ENCODE peak calls at places on chromosomes 2 and 18, in eight cellular contexts. G, L, C, D, T, W, K and I are unnamed samples.

GRCh38 chr18:24595556-24595955 is 135.1 kb downstream of the HRH4 start:
- DNase-seq in G (no peak), L (no peak), C (no peak), D (no peak), T (no peak), W (no peak), K (no peak), I (no peak)

GRCh38 chr2:60148717-60149116 is 404.7 kb downstream of the BCL11A start:
- DNase-seq in G (no peak), L (no peak), C (no peak), D (no peak), T (no peak), W (no peak), K (no peak), I (no peak)

GRCh38 chr2:241391892-241392665 is 36.0 kb downstream of the FARP2 start:
- DNase-seq in G (no peak), L (peak), C (peak), D (peak), T (no peak), W (peak), K (no peak), I (no peak)

GRCh38 chr2:230944804-230945372 is 19.8 kb upstream of the GPR55 start:
- DNase-seq in G (no peak), L (no peak), C (peak), D (no peak), T (no peak), W (no peak), K (no peak), I (no peak)

GRCh38 chr18:79485788-79486355 is 90.1 kb downstream of the NFATC1 start:
- DNase-seq in G (peak), L (no peak), C (no peak), D (no peak), T (peak), W (no peak), K (no peak), I (peak)

GRCh38 chr18:12028040-12028628 is 46.8 kb downstream of the IMPA2 start:
- DNase-seq in G (no peak), L (no peak), C (no peak), D (peak), T (no peak), W (no peak), K (peak), I (no peak)

GRCh38 chr2:227228061-227228667 is 63.7 kb downstream of the COL4A3 start:
- DNase-seq in G (no peak), L (no peak), C (no peak), D (no peak), T (peak), W (no peak), K (no peak), I (peak)

GRCh38 chr2:66437055-66437454 is 2.1 kb downstream of the MEIS1 start:
- DNase-seq in G (no peak), L (no peak), C (no peak), D (no peak), T (peak), W (no peak), K (no peak), I (no peak)

GRCh38 chr18:74315464-74316256 is at the start of gene C18orf63:
- DNase-seq in G (no peak), L (no peak), C (no peak), D (no peak), T (no peak), W (no peak), K (no peak), I (no peak)

GRCh38 chr2:88024509-88024908 is 8.2 kb upstream of the RNU2-63P start:
- DNase-seq in G (no peak), L (peak), C (peak), D (no peak), T (no peak), W (no peak), K (no peak), I (no peak)

GRCh38 chr2:20400787-20401494 is 45.9 kb upstream of the RHOB start:
- DNase-seq in G (no peak), L (no peak), C (no peak), D (no peak), T (no peak), W (no peak), K (no peak), I (no peak)

GRCh38 chr2:230778350-230779140 is 65.9 kb downstream of the CAB39 start:
- DNase-seq in G (no peak), L (no peak), C (no peak), D (no peak), T (peak), W (no peak), K (no peak), I (peak)

GRCh38 chr18:3910507-3910906 is 460.5 kb downstream of the TGIF1 start:
- DNase-seq in G (no peak), L (no peak), C (no peak), D (no peak), T (peak), W (no peak), K (peak), I (no peak)

GRCh38 chr18:69617888-69618287 is 217.2 kb downstream of the DOK6 start:
- DNase-seq in G (peak), L (no peak), C (no peak), D (no peak), T (peak), W (no peak), K (no peak), I (peak)

GRCh38 chr2:10932345-10933151 is 20.8 kb downstream of the KCNF1 start:
- DNase-seq in G (no peak), L (no peak), C (no peak), D (no peak), T (no peak), W (no peak), K (no peak), I (no peak)

GRCh38 chr2:24489942-24490673 is 946 bp upstream of the NCOA1 start:
- DNase-seq in G (no peak), L (no peak), C (peak), D (no peak), T (peak), W (no peak), K (peak), I (no peak)

GRCh38 chr2:15800489-15801329 is 139.6 kb upstream of the MYCN start:
- DNase-seq in G (no peak), L (peak), C (peak), D (no peak), T (no peak), W (no peak), K (no peak), I (no peak)

GRCh38 chr2:154375625-154376020 is 322.9 kb upstream of the KCNJ3 start:
- DNase-seq in G (no peak), L (peak), C (peak), D (peak), T (peak), W (no peak), K (no peak), I (peak)

GRCh38 chr2:32095671-32096070 is 32.3 kb downstream of the SPAST start:
- DNase-seq in G (no peak), L (no peak), C (no peak), D (no peak), T (no peak), W (no peak), K (no peak), I (no peak)

GRCh38 chr2:85772019-85772745 is 18.4 kb downstream of the ATOH8 start:
- DNase-seq in G (peak), L (no peak), C (peak), D (no peak), T (peak), W (peak), K (peak), I (peak)

GRCh38 chr2:234483568-234484251 is 13.2 kb downstream of the ARL4C start:
- DNase-seq in G (no peak), L (no peak), C (peak), D (peak), T (no peak), W (no peak), K (no peak), I (no peak)

GRCh38 chr2:168357799-168358504 is 98.1 kb upstream of the CERS6 start:
- DNase-seq in G (no peak), L (no peak), C (no peak), D (no peak), T (no peak), W (no peak), K (no peak), I (no peak)

GRCh38 chr2:231228223-231228622 is 29.8 kb downstream of the ARMC9 start:
- DNase-seq in G (no peak), L (no peak), C (no peak), D (peak), T (no peak), W (no peak), K (no peak), I (no peak)

GRCh38 chr18:46338213-46338612 is 234.0 kb downstream of the HAUS1 start:
- DNase-seq in G (no peak), L (no peak), C (peak), D (no peak), T (no peak), W (no peak), K (no peak), I (no peak)

GRCh38 chr2:144701259-144701658 is 181.3 kb upstream of the ZEB2 start:
- DNase-seq in G (no peak), L (no peak), C (no peak), D (no peak), T (no peak), W (no peak), K (no peak), I (no peak)

GRCh38 chr2:127076924-127077323 is 30.0 kb downstream of the BIN1 start:
- DNase-seq in G (no peak), L (no peak), C (no peak), D (no peak), T (no peak), W (no peak), K (no peak), I (no peak)

GRCh38 chr2:11758639-11759038 is 12.2 kb downstream of the LPIN1 start:
- DNase-seq in G (no peak), L (no peak), C (no peak), D (no peak), T (no peak), W (no peak), K (no peak), I (no peak)

GRCh38 chr2:85235281-85235680 is 92.5 kb downstream of the TGOLN2 start:
- DNase-seq in G (no peak), L (no peak), C (no peak), D (no peak), T (no peak), W (no peak), K (no peak), I (no peak)

GRCh38 chr2:47262657-47263056 is 107.5 kb upstream of the STPG4 start:
- DNase-seq in G (no peak), L (no peak), C (no peak), D (no peak), T (no peak), W (no peak), K (no peak), I (no peak)

GRCh38 chr2:132547089-132547687 is 122.8 kb downstream of the LYPD1 start:
- DNase-seq in G (peak), L (peak), C (peak), D (peak), T (peak), W (peak), K (no peak), I (peak)

GRCh38 chr2:85071096-85071495 is 62.1 kb upstream of the TCF7L1 start:
- DNase-seq in G (no peak), L (no peak), C (no peak), D (no peak), T (peak), W (no peak), K (no peak), I (no peak)

GRCh38 chr2:95023222-95023597 is 2.3 kb upstream of the MAL start:
- DNase-seq in G (no peak), L (no peak), C (no peak), D (peak), T (no peak), W (no peak), K (no peak), I (no peak)

GRCh38 chr2:939936-940620 is 10.6 kb upstream of the SNTG2 start:
- DNase-seq in G (no peak), L (no peak), C (no peak), D (no peak), T (no peak), W (no peak), K (no peak), I (no peak)

GRCh38 chr2:70861774-70862644 is 26.4 kb upstream of the CD207 start:
- DNase-seq in G (peak), L (peak), C (peak), D (peak), T (peak), W (peak), K (peak), I (peak)

GRCh38 chr2:175626796-175627195 is 375.3 kb downstream of the LNPK start:
- DNase-seq in G (no peak), L (no peak), C (no peak), D (no peak), T (no peak), W (no peak), K (no peak), I (no peak)

GRCh38 chr2:236904389-236905263 is 181.1 kb upstream of the COPS8 start:
- DNase-seq in G (no peak), L (no peak), C (no peak), D (no peak), T (no peak), W (no peak), K (no peak), I (peak)

GRCh38 chr2:49225126-49225525 is 70.8 kb upstream of the FSHR start:
- DNase-seq in G (no peak), L (no peak), C (no peak), D (no peak), T (peak), W (no peak), K (no peak), I (no peak)

GRCh38 chr2:160407393-160408204 is 86.0 kb downstream of the RBMS1 start:
- DNase-seq in G (no peak), L (no peak), C (peak), D (peak), T (peak), W (peak), K (peak), I (no peak)

GRCh38 chr2:157334335-157334734 is 8.7 kb upstream of the ERMN start:
- DNase-seq in G (no peak), L (no peak), C (no peak), D (no peak), T (no peak), W (no peak), K (no peak), I (no peak)

GRCh38 chr2:69177063-69177771 is 164.2 kb downstream of the ANTXR1 start:
- DNase-seq in G (peak), L (peak), C (peak), D (no peak), T (peak), W (peak), K (peak), I (no peak)
- H3K4me3 ChIP-seq in G (peak), L (no peak), C (peak), D (no peak), T (no peak), W (peak), K (no peak), I (no peak)

DNA sequence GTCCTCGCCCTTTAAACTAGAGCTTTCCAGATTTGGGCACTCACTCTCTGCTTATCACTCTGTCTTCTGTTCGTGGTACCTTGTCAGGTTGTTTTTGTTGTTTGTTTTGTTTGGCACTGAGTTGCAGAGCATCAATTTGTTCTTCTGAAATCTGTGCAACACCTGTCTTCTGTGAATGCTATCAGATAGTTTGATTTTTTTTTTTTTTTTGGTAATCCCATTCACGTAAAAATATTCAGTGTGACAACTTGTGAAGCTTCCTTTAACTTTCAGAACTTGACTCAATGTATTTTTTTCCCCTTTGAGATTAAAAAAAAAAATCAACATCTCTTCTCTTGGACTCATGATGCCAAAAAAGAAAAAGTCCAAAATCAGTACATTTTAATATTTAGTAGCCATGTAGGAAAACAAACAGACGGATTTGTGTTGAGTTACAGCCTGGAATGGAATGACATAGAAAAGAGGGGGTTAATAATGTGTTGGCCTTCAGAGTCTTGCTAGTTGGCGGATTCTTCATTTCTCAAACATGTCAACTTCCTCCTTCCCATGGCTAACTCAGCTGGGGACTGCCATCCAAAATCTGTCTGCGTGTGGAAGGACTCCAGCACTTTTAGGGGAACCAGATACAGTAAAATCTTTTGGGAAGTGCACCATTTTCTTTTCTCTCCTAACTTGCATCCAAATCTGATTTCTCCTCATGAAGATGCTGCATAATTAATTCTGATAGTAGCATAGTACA is 1.6 kb downstream of the TMEM178A start:
- DNase-seq in G (no peak), L (no peak), C (no peak), D (no peak), T (no peak), W (no peak), K (no peak), I (no peak)
- H3K4me3 ChIP-seq in G (no peak), L (no peak), C (peak), D (no peak), T (no peak), W (peak), K (no peak), I (peak)

DNA sequence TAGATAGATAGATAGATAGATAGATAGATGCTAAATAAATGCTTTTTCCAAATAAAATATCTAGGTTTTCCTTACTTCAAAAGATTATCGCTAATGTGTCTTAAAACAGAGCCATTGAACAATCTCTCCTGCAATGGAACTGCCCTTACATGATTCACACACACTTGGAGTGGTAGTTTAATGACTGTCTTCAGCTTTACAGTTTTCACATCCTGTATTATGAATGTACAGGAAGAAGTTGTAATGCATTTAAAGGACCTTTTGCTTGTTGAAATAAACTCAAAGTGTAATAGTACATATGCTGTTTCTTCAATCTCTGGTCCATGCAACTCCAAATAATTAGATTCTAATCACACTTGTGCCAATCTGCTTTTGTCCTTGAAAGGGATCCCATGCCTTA is 797.6 kb upstream of the CDH2 start:
- DNase-seq in G (no peak), L (no peak), C (no peak), D (no peak), T (peak), W (no peak), K (no peak), I (no peak)
- H3K4me3 ChIP-seq in G (no peak), L (no peak), C (no peak), D (no peak), T (no peak), W (no peak), K (no peak), I (no peak)

GRCh38 chr18:67109535-67109934 is 407.0 kb downstream of the DSEL start:
- DNase-seq in G (no peak), L (no peak), C (no peak), D (no peak), T (no peak), W (no peak), K (no peak), I (no peak)

GRCh38 chr18:67108894-67109293 is 407.6 kb downstream of the DSEL start:
- DNase-seq in G (no peak), L (no peak), C (no peak), D (no peak), T (peak), W (no peak), K (no peak), I (no peak)

DNA sequence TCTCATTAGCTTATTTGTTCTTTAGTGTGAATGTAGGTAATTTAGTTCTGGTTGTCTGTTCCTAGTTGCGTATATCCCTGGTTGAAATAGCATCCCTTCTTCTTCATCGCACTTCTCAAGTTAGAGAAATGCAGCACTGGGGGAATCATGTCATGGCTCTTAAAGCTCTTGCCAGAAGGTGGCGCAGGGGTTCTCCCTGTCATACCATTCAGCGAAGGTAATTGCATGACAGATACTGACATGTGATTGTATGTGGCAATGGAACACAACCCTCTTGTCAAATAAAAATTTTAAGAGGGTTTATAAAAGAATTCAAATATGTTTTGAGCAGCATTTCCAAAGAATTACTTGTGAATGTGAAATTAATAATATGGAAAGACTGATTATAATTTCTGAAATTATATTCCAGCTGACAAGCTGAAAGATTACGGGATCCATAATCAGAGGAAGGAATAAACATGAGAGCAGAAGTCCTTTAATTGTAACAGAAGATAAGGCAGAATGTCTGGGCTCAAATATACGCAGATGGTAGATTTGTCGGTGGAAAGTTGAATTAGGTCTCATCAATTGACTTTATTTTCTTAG is 411.7 kb downstream of the DSEL start:
- DNase-seq in G (peak), L (peak), C (peak), D (peak), T (peak), W (peak), K (no peak), I (peak)
- H3K4me3 ChIP-seq in G (no peak), L (no peak), C (no peak), D (no peak), T (no peak), W (no peak), K (no peak), I (no peak)

DNA sequence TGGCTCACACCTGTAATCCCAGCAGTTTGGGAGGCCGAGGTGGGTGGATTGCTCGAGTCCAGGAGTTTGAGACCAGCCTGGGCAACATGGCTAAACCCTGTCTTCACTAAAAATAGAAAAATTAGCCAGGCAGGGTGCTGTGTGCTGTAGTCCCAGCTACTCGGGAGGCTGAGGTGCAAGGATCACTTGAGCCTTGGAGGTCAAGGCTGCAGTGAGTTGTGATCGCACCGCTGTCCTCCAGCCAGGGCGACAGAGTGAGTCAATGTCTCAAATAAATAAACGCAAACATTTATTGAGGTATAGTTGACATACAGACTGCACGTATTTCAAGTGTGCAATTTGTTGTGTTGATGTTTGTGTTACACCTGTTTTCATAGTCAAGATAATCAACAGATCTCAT is 19.7 kb downstream of the EPC2 start:
- DNase-seq in G (no peak), L (no peak), C (no peak), D (no peak), T (no peak), W (no peak), K (no peak), I (no peak)
- H3K4me3 ChIP-seq in G (no peak), L (no peak), C (no peak), D (no peak), T (no peak), W (no peak), K (no peak), I (no peak)